ENCODE peak calls at places on chromosomes 1 and 21, in nine cellular contexts. G is RCC 7860; L is OCI-LY7; J is GM12891; I is stimulated activated naive CD8-positive, alpha-beta T cell treated with anti-CD3 and anti-CD28 coated beads, Interleukin-15, Interleukin-2, amounts not matched to agents 100 U/mL and 50 U/mL, for 24 hours; H is nephron progenitor cell; Y is activated T-cell treated with anti-CD3 and anti-CD28 coated beads, Interleukin-2, amount 50 U/mL, for 4 hours; M is iris pigment epithelial cell; Q is hypothalamus. N is an unnamed sample.

GRCh38 chr1:5297199-5297877 is 642.9 kb downstream of the AJAP1 start:
- DNase-seq in G (no peak), L (no peak), J (no peak), I (no peak), H (no peak), Y (no peak), M (no peak), Q (peak), N (no peak)

GRCh38 chr21:38820471-38821239 is 14.9 kb downstream of the ETS2 start:
- DNase-seq in G (no peak), L (no peak), J (no peak), I (no peak), H (no peak), Y (no peak), M (peak), Q (no peak), N (no peak)

GRCh38 chr1:117671781-117672501 is 66.1 kb downstream of the TENT5C start:
- DNase-seq in G (no peak), L (no peak), J (no peak), I (no peak), H (peak), Y (no peak), M (peak), Q (no peak), N (no peak)

GRCh38 chr1:50968021-50968883 is 1.8 kb upstream of the CDKN2C start:
- DNase-seq in G (peak), L (peak), J (peak), I (peak), H (peak), Y (peak), M (peak), Q (peak), N (peak)

GRCh38 chr1:177119311-177119710 is 45.2 kb downstream of the ASTN1 start:
- DNase-seq in G (no peak), L (no peak), J (no peak), I (no peak), H (no peak), Y (no peak), M (no peak), Q (no peak), N (no peak)

GRCh38 chr21:36902793-36903192 is 63.7 kb downstream of the HLCS start:
- DNase-seq in G (peak), L (no peak), J (no peak), I (no peak), H (no peak), Y (no peak), M (peak), Q (no peak), N (no peak)

GRCh38 chr1:109804660-109805059 is 40.9 kb upstream of the EPS8L3 start:
- DNase-seq in G (no peak), L (no peak), J (no peak), I (no peak), H (no peak), Y (no peak), M (no peak), Q (no peak), N (no peak)

GRCh38 chr1:30149226-30149625 is 574.2 kb downstream of the MATN1 start:
- DNase-seq in G (no peak), L (no peak), J (no peak), I (no peak), H (no peak), Y (no peak), M (no peak), Q (no peak), N (no peak)

GRCh38 chr1:8283058-8283884 is 34.6 kb upstream of the SLC45A1 start:
- DNase-seq in G (peak), L (peak), J (peak), I (peak), H (peak), Y (no peak), M (no peak), Q (no peak), N (peak)

GRCh38 chr1:233368106-233368783 is 40.7 kb downstream of the MAP3K21 start:
- DNase-seq in G (peak), L (no peak), J (no peak), I (no peak), H (no peak), Y (no peak), M (peak), Q (no peak), N (no peak)

GRCh38 chr1:240575976-240576666 is 35.8 kb downstream of the GREM2 start:
- DNase-seq in G (no peak), L (peak), J (no peak), I (peak), H (no peak), Y (no peak), M (peak), Q (no peak), N (no peak)

GRCh38 chr1:109151146-109151545 is 37.2 kb downstream of the ELAPOR1 start:
- DNase-seq in G (peak), L (no peak), J (no peak), I (no peak), H (peak), Y (no peak), M (peak), Q (no peak), N (no peak)

GRCh38 chr1:212247179-212247721 is 38.0 kb upstream of the PPP2R5A start:
- DNase-seq in G (no peak), L (no peak), J (no peak), I (no peak), H (no peak), Y (no peak), M (peak), Q (no peak), N (no peak)

GRCh38 chr21:39175154-39175553 is 8.1 kb downstream of the PSMG1 start:
- DNase-seq in G (no peak), L (peak), J (no peak), I (no peak), H (no peak), Y (no peak), M (no peak), Q (no peak), N (no peak)

GRCh38 chr1:154860154-154860870 is 9.8 kb downstream of the KCNN3 start:
- DNase-seq in G (peak), L (peak), J (peak), I (no peak), H (no peak), Y (no peak), M (no peak), Q (no peak), N (peak)

GRCh38 chr1:88088481-88088880 is 595.6 kb upstream of the PKN2 start:
- DNase-seq in G (no peak), L (no peak), J (no peak), I (no peak), H (peak), Y (no peak), M (no peak), Q (no peak), N (no peak)

N was measured in GM13976.